ENCODE peak calls at places on chromosomes 2 and 18, in four cellular contexts. Z is choroid plexus epithelial cell, N is EH, J is thoracic aorta. E is an unnamed sample.
A peak's percentile ranks its signal among the peaks of the same experiment; 100 is the strongest.

GRCh38 chr2:73707058-73707457 is 30.1 kb downstream of the TPRKB start:
- DNase-seq in J (no peak), N (no peak), Z (no peak), E (no peak)

GRCh38 chr2:22904126-22904684 is 480.8 kb upstream of the KLHL29 start:
- DNase-seq in N (no peak), J (no peak), Z (no peak), E (peak; percentile 59)

GRCh38 chr2:119106301-119106897 is 52.2 kb downstream of the C1QL2 start:
- DNase-seq in N (peak; percentile 50), Z (peak; percentile 35), J (no peak), E (peak; percentile 77)

GRCh38 chr2:102229141-102229764 is 42.4 kb downstream of the IL1RL2 start:
- DNase-seq in Z (peak; percentile 23), N (no peak), J (no peak), E (no peak)

GRCh38 chr18:78986018-78986481 is 6.4 kb downstream of the SALL3 start:
- DNase-seq in Z (peak; percentile 31), J (no peak), N (no peak), E (peak; percentile 61)

GRCh38 chr2:185012643-185013042 is 414.3 kb downstream of the ZNF804A start:
- DNase-seq in N (no peak), J (no peak), Z (peak; percentile 11), E (no peak)

GRCh38 chr2:85758361-85759256 is 4.8 kb downstream of the ATOH8 start:
- DNase-seq in N (no peak), J (no peak), Z (no peak), E (no peak)

GRCh38 chr2:112614201-112614840 is 29.9 kb downstream of the CHCHD5 start:
- DNase-seq in J (no peak), Z (peak; percentile 46), N (no peak), E (no peak)

GRCh38 chr18:28189400-28190239 is 12.7 kb upstream of the CDH2 start:
- DNase-seq in Z (peak; percentile 95), J (no peak), N (peak; percentile 80), E (peak; percentile 14)

GRCh38 chr2:138712212-138712979 is 67.8 kb downstream of the NXPH2 start:
- DNase-seq in N (peak; percentile 11), J (no peak), Z (peak; percentile 30), E (no peak)

GRCh38 chr2:57049273-57049672 is 865.5 kb downstream of the CCDC85A start:
- DNase-seq in N (no peak), J (no peak), Z (no peak), E (no peak)

GRCh38 chr2:131431336-131431735 is 44.6 kb upstream of the TUBA3D start:
- DNase-seq in N (peak; percentile 54), Z (no peak), J (no peak), E (no peak)

GRCh38 chr2:239882781-239883180 is 142.4 kb downstream of the NDUFA10 start:
- DNase-seq in N (no peak), J (no peak), Z (no peak), E (no peak)

GRCh38 chr2:128520787-128521186 is 202.1 kb upstream of the HS6ST1 start:
- DNase-seq in J (no peak), N (no peak), Z (no peak), E (no peak)

GRCh38 chr2:100270381-100271146 is 51.7 kb downstream of the LONRF2 start:
- DNase-seq in N (no peak), J (no peak), Z (no peak), E (no peak)

GRCh38 chr2:64222351-64222750 is 78.1 kb upstream of the PELI1 start:
- DNase-seq in N (peak; percentile 26), J (no peak), Z (peak; percentile 79), E (no peak)

GRCh38 chr2:102005989-102006885 is 14.5 kb downstream of the IL1R2 start:
- DNase-seq in N (peak; percentile 68), Z (peak; percentile 81), J (no peak), E (peak; percentile 65)

GRCh38 chr2:237351046-237351445 is 62.9 kb downstream of the COL6A3 start:
- DNase-seq in Z (no peak), N (no peak), J (no peak), E (no peak)

GRCh38 chr2:126686286-126686685 is 30.3 kb downstream of the GYPC start:
- DNase-seq in N (no peak), J (no peak), Z (no peak), E (no peak)

GRCh38 chr18:26133652-26134051 is at the start of gene PSMA8:
- DNase-seq in N (no peak), Z (peak; percentile 3), J (no peak), E (peak; percentile 39)

GRCh38 chr18:10230072-10230471 is 224.4 kb upstream of the APCDD1 start:
- DNase-seq in N (peak; percentile 97), J (no peak), Z (peak; percentile 75), E (no peak)

GRCh38 chr18:3067213-3068118 is 54.5 kb upstream of the LPIN2 start:
- DNase-seq in Z (no peak), N (no peak), J (no peak), E (no peak)

GRCh38 chr18:8752329-8752728 is 47.0 kb downstream of the MTCL1 start:
- DNase-seq in Z (peak; percentile 48), J (no peak), N (peak; percentile 70), E (no peak)

GRCh38 chr2:138777996-138778395 is 2.2 kb downstream of the NXPH2 start:
- DNase-seq in Z (peak; percentile 42), J (no peak), N (peak; percentile 37), E (peak; percentile 10)

GRCh38 chr18:44802508-44802907 is 121.8 kb downstream of the SETBP1 start:
- DNase-seq in N (peak; percentile 51), Z (peak; percentile 52), J (no peak), E (no peak)

GRCh38 chr18:74281639-74282358 is 10.0 kb downstream of the CYB5A start:
- DNase-seq in N (no peak), J (no peak), Z (no peak), E (no peak)

GRCh38 chr2:200239216-200239615 is 67.3 kb upstream of the SPATS2L start:
- DNase-seq in J (no peak), Z (peak; percentile 62), N (peak; percentile 68), E (no peak)

GRCh38 chr2:231680992-231681852 is 27.1 kb upstream of the PTMA start:
- DNase-seq in J (peak; percentile 58), N (peak; percentile 90), Z (peak; percentile 74), E (peak; percentile 77)

GRCh38 chr2:36965751-36966369 is 476 bp downstream of the STRN start:
- DNase-seq in Z (peak; percentile 14), N (peak; percentile 30), J (peak; percentile 16), E (peak; percentile 53)

GRCh38 chr2:204340511-204340910 is 204.8 kb upstream of the PARD3B start:
- DNase-seq in Z (peak; percentile 30), J (no peak), N (peak; percentile 13), E (no peak)

GRCh38 chr2:20235655-20236302 is 10.8 kb upstream of the SDC1 start:
- DNase-seq in N (no peak), J (no peak), Z (no peak), E (no peak)

GRCh38 chr2:3264010-3264744 is 113.4 kb downstream of the EIPR1 start:
- DNase-seq in N (no peak), J (no peak), Z (no peak), E (peak; percentile 22)

GRCh38 chr2:120729410-120730052 is 6.1 kb upstream of the GLI2 start:
- DNase-seq in N (peak; percentile 88), Z (peak; percentile 84), J (no peak), E (no peak)

GRCh38 chr18:71374294-71374693 is 1085.4 kb downstream of the SOCS6 start:
- DNase-seq in J (no peak), Z (peak; percentile 6), N (no peak), E (no peak)

E was measured in endothelial cell.